ENCODE peak calls at places on chromosomes 7 and 10, in nine cellular contexts. S is PC-3, J is esophagus squamous epithelium, T is left ventricle myocardium inferior, K is fibroblast of pulmonary artery, L is cardiac muscle cell, Y is lower lobe of right lung, Z is NB4, V is mucosa of descending colon. G is an unnamed sample.

GRCh38 chr7:28017372-28017771 is 163.2 kb downstream of the JAZF1 start:
- DNase-seq in S (no peak), J (no peak), T (no peak), K (peak), L (no peak), Y (no peak), Z (no peak), V (no peak), G (no peak)

GRCh38 chr10:29702288-29703164 is 67.8 kb upstream of the SVIL start:
- DNase-seq in S (no peak), J (no peak), T (no peak), K (peak), L (no peak), Y (no peak), Z (peak), V (no peak), G (no peak)

GRCh38 chr10:66762218-66762729 is 163.6 kb upstream of the LRRTM3 start:
- DNase-seq in S (no peak), J (no peak), T (no peak), K (no peak), L (no peak), Y (no peak), Z (no peak), V (no peak), G (no peak)

GRCh38 chr10:35638116-35638515 is 4.0 kb downstream of the FZD8 start:
- DNase-seq in S (peak), J (no peak), T (no peak), K (no peak), L (no peak), Y (no peak), Z (no peak), V (no peak), G (no peak)

GRCh38 chr10:91708174-91708861 is 75.4 kb upstream of the PPP1R3C start:
- DNase-seq in S (no peak), J (no peak), T (no peak), K (no peak), L (no peak), Y (no peak), Z (no peak), V (no peak), G (no peak)

GRCh38 chr7:77903597-77903996 is 105.0 kb downstream of the PHTF2 start:
- DNase-seq in S (peak), J (no peak), T (no peak), K (no peak), L (no peak), Y (no peak), Z (peak), V (peak), G (peak)

GRCh38 chr7:77427996-77428603 is 12.0 kb upstream of the GSAP start:
- DNase-seq in S (peak), J (no peak), T (no peak), K (peak), L (peak), Y (no peak), Z (no peak), V (peak), G (peak)

GRCh38 chr10:36114141-36114540 is 472.0 kb upstream of the FZD8 start:
- DNase-seq in S (peak), J (no peak), T (no peak), K (no peak), L (no peak), Y (no peak), Z (no peak), V (no peak), G (no peak)

GRCh38 chr7:155921804-155922506 is 109.7 kb upstream of the SHH start:
- DNase-seq in S (peak), J (no peak), T (no peak), K (no peak), L (no peak), Y (peak), Z (no peak), V (peak), G (no peak)

GRCh38 chr10:70053896-70054641 is 1.4 kb downstream of the MACROH2A2 start:
- DNase-seq in S (peak), J (no peak), T (peak), K (peak), L (peak), Y (no peak), Z (no peak), V (peak), G (no peak)

GRCh38 chr7:77269360-77270075 is 69.9 kb upstream of the FGL2 start:
- DNase-seq in S (no peak), J (no peak), T (no peak), K (no peak), L (peak), Y (peak), Z (peak), V (peak), G (peak)

GRCh38 chr7:157558516-157558874 is 221.7 kb downstream of the DNAJB6 start:
- DNase-seq in S (no peak), J (no peak), T (no peak), K (no peak), L (no peak), Y (peak), Z (no peak), V (no peak), G (no peak)

GRCh38 chr10:48470893-48471805 is 133.7 kb downstream of the ARHGAP22 start:
- DNase-seq in S (no peak), J (no peak), T (no peak), K (no peak), L (no peak), Y (no peak), Z (peak), V (no peak), G (no peak)

DNA sequence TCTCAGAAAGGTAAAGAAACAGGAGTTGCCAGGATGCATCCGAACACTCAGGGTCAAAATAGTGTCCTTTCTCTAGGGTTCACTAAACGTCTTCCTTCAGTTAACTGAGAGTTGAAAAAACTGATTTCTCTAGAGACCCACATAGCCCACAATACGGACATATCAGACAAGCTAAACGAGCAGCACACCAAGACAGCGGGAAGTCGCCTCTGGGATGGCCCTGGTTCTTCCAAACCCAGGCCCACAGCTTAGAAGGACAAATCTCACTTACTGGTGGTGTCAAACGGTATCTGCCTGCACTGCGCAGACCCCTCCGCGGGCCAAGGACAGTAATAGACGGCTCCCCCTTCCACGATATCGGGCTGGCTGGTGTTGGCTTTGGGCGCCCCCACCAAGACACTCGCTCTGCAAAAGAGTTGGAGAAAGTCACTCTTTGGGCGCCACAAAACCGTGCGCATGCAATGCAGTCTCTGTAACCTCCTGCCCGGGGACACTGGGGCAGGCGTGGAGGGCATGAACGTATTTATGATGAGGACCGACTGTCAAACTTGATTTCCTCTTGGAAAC is 1.1 kb downstream of the ITGA8 start:
- DNase-seq in S (no peak), J (no peak), T (no peak), K (no peak), L (no peak), Y (no peak), Z (no peak), V (no peak), G (no peak)
- H3K4me3 ChIP-seq in S (no peak), J (peak), T (peak), K (no peak), L (peak), Y (peak), Z (no peak), V (no peak), G (no peak)

GRCh38 chr7:153835712-153836265 is 216.4 kb upstream of the DPP6 start:
- DNase-seq in S (no peak), J (no peak), T (no peak), K (no peak), L (no peak), Y (no peak), Z (no peak), V (peak), G (no peak)

GRCh38 chr7:153829523-153829922 is 222.7 kb upstream of the DPP6 start:
- DNase-seq in S (no peak), J (no peak), T (no peak), K (no peak), L (no peak), Y (no peak), Z (no peak), V (no peak), G (no peak)

GRCh38 chr7:153835104-153835503 is 217.1 kb upstream of the DPP6 start:
- DNase-seq in S (peak), J (no peak), T (no peak), K (no peak), L (no peak), Y (no peak), Z (peak), V (no peak), G (no peak)

DNA sequence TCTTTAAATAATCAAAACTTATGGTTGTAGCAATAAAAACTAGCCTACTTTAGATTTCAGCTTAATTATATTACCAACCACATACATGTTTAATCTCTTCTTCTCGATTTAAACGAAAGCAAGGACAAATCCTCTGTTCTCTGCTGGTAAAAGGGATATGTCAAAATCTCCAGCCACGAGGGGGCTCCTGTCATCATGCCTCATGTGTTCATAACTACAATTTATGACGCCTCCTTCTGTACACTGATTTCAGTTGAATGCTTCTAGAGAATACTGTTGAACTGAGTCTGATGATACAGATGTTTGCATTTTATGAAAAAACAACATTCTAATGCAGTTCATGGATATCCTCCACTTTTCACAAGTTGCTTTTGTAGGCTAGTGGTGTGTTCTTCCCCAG is 220.0 kb upstream of the DPP6 start:
- DNase-seq in S (no peak), J (no peak), T (no peak), K (no peak), L (no peak), Y (no peak), Z (peak), V (peak), G (no peak)
- TF ChIP-seq CTCF in S (no peak), J (no peak), T (no peak), K (no peak), L (no peak), Y (no peak), Z (peak), V (no peak), G (no peak)

DNA sequence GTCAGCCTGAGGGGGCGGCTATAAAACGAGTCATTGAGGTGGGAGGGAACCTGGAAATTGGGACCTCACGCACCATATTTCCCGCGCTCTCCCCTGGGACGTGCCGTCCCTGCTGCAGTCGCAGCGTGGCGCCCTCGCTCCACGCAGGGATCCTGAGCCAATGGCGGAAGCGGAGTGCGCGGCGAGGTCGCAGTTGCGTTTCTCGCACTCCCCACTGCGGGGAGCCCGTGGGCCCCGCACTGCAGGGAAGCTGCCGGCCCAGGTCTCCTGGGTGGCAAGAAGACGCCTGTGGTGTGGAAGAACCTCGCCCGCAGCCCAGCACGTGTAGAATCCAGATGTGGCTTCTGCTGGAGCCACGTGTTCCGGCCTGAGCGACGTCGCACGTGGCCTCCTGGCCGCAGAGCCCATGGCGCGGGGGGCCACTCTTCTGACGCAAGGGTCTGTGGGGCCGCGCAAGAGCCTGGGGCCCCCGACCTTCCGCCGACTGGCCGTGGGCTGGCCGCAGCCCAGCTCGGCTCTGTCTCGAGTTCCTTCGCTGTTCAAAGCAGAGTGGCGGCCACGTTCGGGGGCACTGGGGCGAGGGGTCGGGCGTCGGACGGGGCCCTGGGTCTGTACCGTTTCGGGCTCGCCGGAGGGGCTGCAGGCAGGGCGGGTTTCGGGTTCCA is 26.4 kb downstream of the HIF1AN start:
- DNase-seq in S (peak), J (no peak), T (peak), K (peak), L (peak), Y (peak), Z (peak), V (peak), G (peak)
- H3K4me3 ChIP-seq in S (no peak), J (no peak), T (peak), K (no peak), L (no peak), Y (peak), Z (no peak), V (no peak), G (no peak)

DNA sequence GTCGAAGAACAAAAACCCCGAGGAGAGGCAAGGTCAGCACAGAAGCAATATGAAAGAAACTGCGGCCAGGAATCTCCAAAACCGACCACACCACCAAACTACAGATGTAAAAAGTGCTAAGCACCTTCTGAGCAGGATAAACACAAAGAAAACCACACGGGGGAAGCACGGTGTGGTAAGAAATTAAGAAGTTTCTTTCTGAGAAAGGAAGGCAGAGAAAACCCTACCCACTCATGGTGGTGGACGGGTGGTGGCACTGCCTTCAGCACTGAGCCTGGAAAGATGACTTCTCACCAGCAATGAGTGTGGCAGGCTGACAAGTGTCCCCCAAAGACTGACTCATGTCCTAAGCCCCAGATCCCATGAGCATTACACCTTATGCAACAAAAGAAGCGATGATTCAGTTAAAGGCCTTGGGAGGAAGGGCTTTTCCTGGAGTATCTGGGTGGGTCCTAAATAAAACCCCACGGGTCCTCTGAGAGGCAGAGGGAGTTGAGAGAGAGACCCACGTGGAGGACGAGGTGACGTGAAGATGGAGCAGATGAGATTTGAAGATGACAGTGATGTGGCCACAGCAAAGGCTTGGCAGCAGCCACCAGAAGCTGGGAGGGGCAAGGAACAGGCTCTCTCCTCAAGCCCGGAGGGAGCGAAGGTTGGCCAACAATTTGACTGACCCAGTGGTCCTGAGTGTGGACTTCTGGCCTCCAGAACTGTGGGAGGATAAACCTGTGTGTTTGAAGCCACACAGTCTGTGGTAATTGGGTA is 124.9 kb downstream of the DLG5 start:
- DNase-seq in S (peak), J (no peak), T (no peak), K (peak), L (no peak), Y (peak), Z (peak), V (no peak), G (peak)
- TF ChIP-seq CTCF in S (no peak), J (no peak), T (no peak), K (no peak), L (no peak), Y (no peak), Z (no peak), V (no peak), G (no peak)

DNA sequence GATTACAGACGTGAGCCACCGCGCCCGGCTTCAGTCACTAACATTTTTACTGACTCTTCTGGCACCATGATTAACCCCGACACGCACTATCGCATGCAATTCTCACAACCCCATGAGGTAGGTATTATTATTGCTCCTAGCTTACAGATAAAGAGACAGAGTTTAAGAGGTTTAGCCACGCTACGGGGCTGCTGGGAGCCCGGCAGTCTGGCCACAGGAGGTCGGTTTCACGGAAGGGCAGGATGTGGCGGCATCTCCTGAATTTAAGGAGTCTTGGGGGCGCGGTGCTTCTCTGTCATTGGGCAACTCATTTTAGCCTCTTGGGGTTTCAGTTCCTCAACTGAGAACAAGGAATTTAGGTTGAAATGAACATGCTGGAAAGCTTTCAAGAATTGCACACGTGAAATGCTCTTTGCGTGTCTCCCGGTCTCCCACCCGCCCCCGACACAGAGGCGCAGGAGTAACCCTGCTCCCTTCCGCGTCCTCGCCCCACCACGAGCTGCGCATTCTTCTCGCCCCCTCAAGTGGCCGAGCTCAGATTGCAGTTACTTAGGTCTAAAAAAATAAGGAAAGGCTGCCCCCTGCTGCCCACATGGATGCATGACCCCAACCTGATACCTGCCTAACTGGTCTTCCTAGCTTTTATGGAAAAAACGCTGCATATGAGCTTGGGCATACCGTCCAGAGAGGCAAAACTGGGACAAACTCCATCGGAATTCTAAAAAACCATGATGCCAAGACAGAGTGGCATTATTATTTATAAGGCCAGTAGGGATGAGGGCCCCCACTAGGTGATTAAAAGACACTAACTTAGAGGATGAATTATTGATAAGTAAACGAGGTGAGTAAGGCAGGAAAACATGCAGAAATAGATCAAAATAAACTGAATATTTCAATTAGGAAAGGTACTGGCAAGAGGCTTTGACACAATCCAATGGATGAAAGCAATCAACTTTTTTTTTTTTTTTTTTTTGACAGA is 12.4 kb downstream of the PRSS2 start:
- DNase-seq in S (peak), J (peak), T (peak), K (peak), L (peak), Y (peak), Z (peak), V (peak), G (peak)
- H3K4me3 ChIP-seq in S (peak), J (no peak), T (peak), K (peak), L (peak), Y (peak), Z (no peak), V (no peak), G (peak)

GRCh38 chr7:10022957-10023356 is 950.7 kb upstream of the PHF14 start:
- DNase-seq in S (peak), J (no peak), T (no peak), K (peak), L (peak), Y (no peak), Z (no peak), V (no peak), G (no peak)
- TF ChIP-seq CTCF in S (peak), J (peak), T (peak), K (no peak), L (no peak), Y (peak), Z (no peak), V (no peak), G (no peak)

GRCh38 chr10:3780056-3780765 is 4.8 kb downstream of the KLF6 start:
- DNase-seq in S (peak), J (no peak), T (no peak), K (peak), L (no peak), Y (no peak), Z (no peak), V (no peak), G (no peak)

GRCh38 chr10:3780766-3781457 is 4.1 kb downstream of the KLF6 start:
- DNase-seq in S (no peak), J (no peak), T (no peak), K (peak), L (no peak), Y (no peak), Z (no peak), V (no peak), G (no peak)

GRCh38 chr10:3777876-3778707 is 6.9 kb downstream of the KLF6 start:
- DNase-seq in S (no peak), J (no peak), T (no peak), K (peak), L (no peak), Y (no peak), Z (no peak), V (no peak), G (no peak)

GRCh38 chr10:3778708-3779108 is 6.3 kb downstream of the KLF6 start:
- DNase-seq in S (no peak), J (no peak), T (no peak), K (peak), L (no peak), Y (no peak), Z (no peak), V (no peak), G (no peak)

DNA sequence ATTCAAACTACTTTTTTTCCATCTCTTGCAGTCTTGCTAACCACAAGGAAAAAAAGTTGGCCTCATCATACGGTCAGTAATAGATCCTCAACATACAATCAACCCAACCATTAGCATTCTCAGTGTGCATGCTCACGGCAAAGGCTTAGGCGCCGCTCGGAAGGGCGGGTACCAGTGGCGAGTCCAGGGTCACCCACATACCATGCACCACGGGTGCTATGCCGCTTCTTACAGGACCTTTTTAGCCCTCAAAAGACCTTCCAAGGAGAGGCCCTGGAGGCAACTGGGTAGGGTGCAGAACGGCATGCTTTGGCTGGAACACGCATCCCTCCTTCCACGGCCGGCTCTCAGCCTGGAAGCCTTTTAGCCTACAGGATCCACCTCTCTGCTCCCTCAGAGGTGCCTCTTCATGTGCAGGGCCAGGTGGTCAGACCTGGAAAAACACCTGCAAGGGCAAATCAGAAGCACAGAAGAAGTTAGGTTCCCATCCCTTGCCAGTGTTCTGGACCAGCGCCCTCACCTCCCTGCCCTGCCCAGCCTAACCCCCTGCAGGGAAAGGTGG is 5.8 kb downstream of the KLF6 start:
- DNase-seq in S (no peak), J (no peak), T (no peak), K (peak), L (no peak), Y (no peak), Z (no peak), V (no peak), G (no peak)
- H3K4me3 ChIP-seq in S (peak), J (peak), T (peak), K (peak), L (no peak), Y (peak), Z (no peak), V (no peak), G (no peak)

G was measured in GM12865.